ENCODE peak calls at places on chromosomes 12 and 14, in seven cellular contexts. F is A549, D is GM23338, O is HL-60, C is HepG2, E is K562, V is HCT116. G is an unnamed sample.

GRCh38 chr14:69665596-69665995 is 54.2 kb downstream of the SUSD6 start:
- DNase-seq in F (no peak), V (no peak), C (no peak), O (no peak), D (no peak), E (no peak), G (no peak)

GRCh38 chr12:58967551-58967950 is 47.2 kb upstream of the LRIG3 start:
- DNase-seq in C (no peak), F (no peak), E (no peak), D (no peak), V (no peak), O (no peak), G (no peak)

GRCh38 chr14:75879031-75879430 is 102.8 kb downstream of the TGFB3 start:
- DNase-seq in D (no peak), O (peak; percentile 52), V (no peak), E (no peak), F (peak; percentile 27), C (no peak), G (no peak)

GRCh38 chr12:40310201-40310600 is 85.4 kb downstream of the LRRK2 start:
- DNase-seq in D (peak; percentile 6), E (no peak), V (no peak), F (no peak), O (no peak), C (peak; percentile 3), G (no peak)

GRCh38 chr12:30896461-30896860 is 30.1 kb upstream of the TSPAN11 start:
- DNase-seq in D (no peak), C (no peak), O (no peak), V (no peak), E (no peak), F (no peak), G (no peak)

GRCh38 chr14:98227000-98227726 is 1044.8 kb downstream of the BCL11B start:
- DNase-seq in V (no peak), F (no peak), O (no peak), D (no peak), E (no peak), C (no peak), G (no peak)

GRCh38 chr14:71103662-71104484 is 196.6 kb downstream of the PCNX1 start:
- DNase-seq in E (peak; percentile 40), D (peak; percentile 72), C (peak; percentile 50), O (peak; percentile 13), F (peak; percentile 62), V (peak; percentile 41), G (peak; percentile 46)

GRCh38 chr12:19165446-19165845 is 35.9 kb downstream of the PLEKHA5 start:
- DNase-seq in V (no peak), E (no peak), O (no peak), D (peak; percentile 34), C (no peak), F (no peak), G (no peak)

GRCh38 chr12:122893208-122894151 is 2.4 kb downstream of the VPS37B start:
- DNase-seq in O (no peak), F (no peak), D (no peak), C (no peak), E (no peak), V (no peak), G (no peak)

GRCh38 chr14:99125616-99126431 is 146.2 kb downstream of the BCL11B start:
- DNase-seq in D (no peak), O (no peak), C (peak; percentile 6), E (no peak), F (no peak), V (no peak), G (no peak)

GRCh38 chr12:61757831-61758505 is 502.2 kb upstream of the USP15 start:
- DNase-seq in E (no peak), C (no peak), V (no peak), F (no peak), D (no peak), O (no peak), G (no peak)

GRCh38 chr14:104879201-104879982 is 14.3 kb downstream of the CEP170B start:
- DNase-seq in E (no peak), D (no peak), V (no peak), C (no peak), F (no peak), O (no peak), G (no peak)

GRCh38 chr14:103057372-103058208 is at the start of gene CDC42BPB:
- DNase-seq in F (peak; percentile 92), D (peak; percentile 92), O (no peak), C (peak; percentile 66), E (peak; percentile 88), V (peak; percentile 74), G (peak; percentile 98)

GRCh38 chr14:76376001-76376404 is at the start of gene ESRRB:
- DNase-seq in C (no peak), E (no peak), V (peak; percentile 65), D (peak; percentile 84), O (no peak), F (peak; percentile 26), G (peak; percentile 54)

GRCh38 chr14:64938972-64939816 is 3.4 kb downstream of the GPX2 start:
- DNase-seq in E (no peak), V (no peak), C (no peak), O (no peak), D (no peak), F (no peak), G (no peak)

GRCh38 chr12:117236456-117237001 is 46.3 kb upstream of the FBXO21 start:
- DNase-seq in V (peak; percentile 58), D (peak; percentile 99), C (peak; percentile 39), E (peak; percentile 74), O (peak; percentile 27), F (peak; percentile 82), G (peak; percentile 70)

GRCh38 chr14:52678591-52678990 is 16.8 kb downstream of the ERO1A start:
- DNase-seq in D (peak; percentile 43), O (no peak), V (no peak), F (peak; percentile 34), C (peak; percentile 39), E (peak; percentile 11), G (peak; percentile 14)

GRCh38 chr12:56213878-56214277 is 7.8 kb downstream of the RNF41 start:
- DNase-seq in D (no peak), C (no peak), E (no peak), O (no peak), V (no peak), F (no peak), G (no peak)

GRCh38 chr12:67512061-67512460 is 136.5 kb upstream of the DYRK2 start:
- DNase-seq in F (no peak), E (no peak), C (no peak), D (no peak), V (no peak), O (no peak), G (no peak)

GRCh38 chr12:117111386-117112267 is 12.4 kb upstream of the TESC start:
- DNase-seq in V (no peak), F (no peak), O (no peak), D (peak; percentile 64), E (peak; percentile 51), C (no peak), G (no peak)

GRCh38 chr12:121252712-121253345 is 42.9 kb downstream of the P2RX4 start:
- DNase-seq in O (no peak), E (no peak), F (peak; percentile 35), D (no peak), C (no peak), V (no peak), G (no peak)

GRCh38 chr12:107822356-107822755 is 47.9 kb downstream of the ASCL4 start:
- DNase-seq in E (no peak), O (no peak), V (no peak), F (no peak), D (peak; percentile 73), C (no peak), G (no peak)

GRCh38 chr12:122867701-122868461 is 28.0 kb downstream of the VPS37B start:
- DNase-seq in V (no peak), O (no peak), D (peak; percentile 84), E (no peak), C (peak; percentile 71), F (peak; percentile 62), G (peak; percentile 60)

GRCh38 chr12:114701104-114701414 is 17.1 kb upstream of the TBX3 start:
- DNase-seq in V (no peak), C (no peak), F (no peak), O (no peak), D (no peak), E (no peak), G (no peak)

GRCh38 chr14:30855345-30856037 is 18.9 kb upstream of the COCH start:
- DNase-seq in F (no peak), C (no peak), O (no peak), V (no peak), D (no peak), E (no peak), G (no peak)

GRCh38 chr14:21090194-21090939 is 8.1 kb downstream of the ZNF219 start:
- DNase-seq in D (peak; percentile 87), E (peak; percentile 36), C (no peak), O (no peak), V (no peak), F (no peak), G (peak; percentile 87)
- TF ChIP-seq REST in D (no peak), E (no peak), C (no peak), O (no peak), V (no peak), F (no peak), G (no peak)

DNA sequence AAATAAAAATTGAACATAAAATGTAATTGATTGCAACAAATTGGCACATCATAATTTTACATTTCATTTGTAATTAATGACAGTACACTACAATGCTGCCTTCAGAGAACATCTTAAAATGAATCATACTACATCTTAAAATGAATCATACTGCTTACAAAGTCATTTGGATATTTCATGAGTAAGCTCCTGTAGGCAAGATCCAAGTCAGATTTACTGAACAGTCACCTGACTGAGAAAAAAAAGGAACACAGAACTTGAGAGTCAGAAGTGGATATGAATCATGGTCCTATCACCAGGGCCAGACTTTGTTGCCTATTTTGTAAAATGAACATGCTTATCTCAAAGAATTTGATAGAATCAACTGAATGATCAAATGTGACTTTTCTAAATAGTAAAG is 32.7 kb upstream of the FBLN5 start:
- DNase-seq in V (peak; percentile 75), C (no peak), F (peak; percentile 76), D (no peak), E (peak; percentile 11), O (peak; percentile 32), G (no peak)
- TF ChIP-seq REST in V (no peak), C (no peak), F (no peak), D (no peak), E (no peak), O (no peak), G (no peak)

GRCh38 chr12:65696227-65696626 is 128.1 kb upstream of the HMGA2 start:
- DNase-seq in F (peak; percentile 19), O (no peak), V (no peak), E (no peak), C (no peak), D (no peak), G (no peak)
- TF ChIP-seq REST in F (no peak), O (no peak), V (no peak), E (no peak), C (no peak), D (no peak), G (no peak)

GRCh38 chr14:61154606-61155005 is 126.5 kb downstream of the TMEM30B start:
- DNase-seq in O (no peak), F (no peak), D (no peak), V (no peak), C (no peak), E (no peak), G (no peak)

GRCh38 chr14:61153914-61154545 is 127.1 kb downstream of the TMEM30B start:
- DNase-seq in V (no peak), E (no peak), O (no peak), D (no peak), C (no peak), F (no peak), G (no peak)

GRCh38 chr14:61151276-61151675 is 129.9 kb downstream of the TMEM30B start:
- DNase-seq in D (no peak), C (no peak), F (no peak), V (no peak), O (no peak), E (no peak), G (no peak)

GRCh38 chr14:61152851-61153364 is 128.2 kb downstream of the TMEM30B start:
- DNase-seq in C (peak; percentile 23), O (no peak), V (no peak), F (no peak), E (no peak), D (no peak), G (no peak)

GRCh38 chr14:61153436-61153835 is 127.7 kb downstream of the TMEM30B start:
- DNase-seq in V (no peak), O (no peak), D (peak; percentile 39), F (no peak), E (no peak), C (peak; percentile 6), G (peak; percentile 33)
- TF ChIP-seq REST in V (no peak), O (no peak), D (no peak), F (no peak), E (no peak), C (no peak), G (no peak)